ENCODE peak calls at places on chromosomes 1 and 21, in eight cellular contexts. R, S, K, O, Q, W, L and B are unnamed samples.

GRCh38 chr1:109977657-109978378 is 6.7 kb upstream of the AHCYL1 start:
- DNase-seq in S (no peak), O (no peak), L (no peak), Q (no peak), W (no peak), K (peak; percentile 53), R (no peak), B (no peak)

GRCh38 chr1:117239467-117239866 is 28.7 kb upstream of the VTCN1 start:
- DNase-seq in R (no peak), K (no peak), S (no peak), W (no peak), L (no peak), O (no peak), Q (no peak), B (no peak)

GRCh38 chr1:111948209-111949131 is 41.0 kb downstream of the KCND3 start:
- DNase-seq in O (no peak), K (peak; percentile 66), W (no peak), L (no peak), S (peak; percentile 55), Q (peak; percentile 46), R (no peak), B (no peak)

GRCh38 chr1:192732787-192733186 is 76.1 kb upstream of the RGS2 start:
- DNase-seq in O (peak; percentile 28), W (no peak), R (no peak), K (no peak), L (peak; percentile 36), S (no peak), Q (peak; percentile 25), B (no peak)

GRCh38 chr1:226131639-226132038 is 54.9 kb downstream of the ACBD3 start:
- DNase-seq in K (no peak), L (no peak), W (no peak), R (peak; percentile 50), Q (no peak), S (no peak), O (no peak), B (no peak)

GRCh38 chr1:67863637-67864036 is 30.4 kb upstream of the GNG12 start:
- DNase-seq in R (no peak), W (no peak), Q (no peak), L (no peak), O (no peak), S (no peak), K (no peak), B (no peak)

GRCh38 chr1:20634594-20635084 is 1.4 kb downstream of the PINK1 start:
- DNase-seq in R (no peak), S (peak; percentile 81), O (no peak), K (peak; percentile 73), L (no peak), Q (peak; percentile 71), W (peak; percentile 31), B (no peak)

GRCh38 chr1:25019351-25020172 is 89.5 kb upstream of the RUNX3 start:
- DNase-seq in O (no peak), R (no peak), S (no peak), K (no peak), L (no peak), Q (no peak), W (no peak), B (no peak)

GRCh38 chr1:67175713-67176112 is 9.5 kb downstream of the IL23R start:
- DNase-seq in O (no peak), K (no peak), S (no peak), W (no peak), R (no peak), Q (no peak), L (no peak), B (no peak)

GRCh38 chr1:147509786-147510360 is 31.4 kb upstream of the BCL9 start:
- DNase-seq in W (no peak), O (no peak), Q (no peak), R (no peak), K (no peak), L (no peak), S (no peak), B (no peak)

GRCh38 chr1:11397151-11397902 is 81.6 kb upstream of the DISP3 start:
- DNase-seq in L (no peak), K (no peak), W (no peak), Q (no peak), R (no peak), S (no peak), O (no peak), B (no peak)

GRCh38 chr1:168531605-168532345 is 12.0 kb downstream of the XCL2 start:
- DNase-seq in Q (no peak), K (no peak), R (no peak), O (no peak), S (no peak), L (no peak), W (no peak), B (no peak)

GRCh38 chr1:52240592-52240991 is 98.7 kb downstream of the ZFYVE9 start:
- DNase-seq in O (no peak), W (no peak), L (no peak), Q (no peak), S (no peak), K (no peak), R (no peak), B (peak; percentile 28)

GRCh38 chr1:225816643-225817538 is 7.0 kb downstream of the EPHX1 start:
- DNase-seq in L (no peak), W (peak; percentile 45), K (peak; percentile 46), O (no peak), Q (no peak), S (no peak), R (no peak), B (no peak)

GRCh38 chr1:10862743-10863335 is 66.4 kb upstream of the CASZ1 start:
- DNase-seq in L (no peak), W (no peak), S (no peak), K (no peak), R (no peak), O (no peak), Q (no peak), B (no peak)

GRCh38 chr21:28554660-28555475 is 437.8 kb downstream of the LTN1 start:
- DNase-seq in O (no peak), W (no peak), K (peak; percentile 15), R (no peak), Q (no peak), S (peak; percentile 3), L (no peak), B (no peak)

GRCh38 chr1:221284028-221284427 is 404.8 kb downstream of the HLX start:
- DNase-seq in Q (peak; percentile 74), S (no peak), L (peak; percentile 25), R (no peak), O (peak; percentile 15), W (peak; percentile 88), K (peak; percentile 49), B (no peak)

GRCh38 chr1:27668121-27668807 is 3.7 kb downstream of the IFI6 start:
- DNase-seq in O (no peak), S (no peak), Q (no peak), L (no peak), K (no peak), R (no peak), W (no peak), B (no peak)

GRCh38 chr1:27672750-27673112 is 739 bp upstream of the IFI6 start:
- DNase-seq in Q (peak; percentile 14), K (peak; percentile 52), L (no peak), W (peak; percentile 43), R (no peak), S (no peak), O (no peak), B (no peak)

GRCh38 chr1:27668808-27669723 is 2.9 kb downstream of the IFI6 start:
- DNase-seq in W (peak; percentile 61), R (peak; percentile 83), K (peak; percentile 64), O (no peak), S (peak; percentile 78), L (peak; percentile 70), Q (peak; percentile 74), B (no peak)

GRCh38 chr1:27671964-27672749 is at the start of gene IFI6:
- DNase-seq in S (peak; percentile 76), Q (peak; percentile 95), W (peak; percentile 96), K (peak; percentile 98), R (peak; percentile 97), L (peak; percentile 87), O (peak; percentile 79), B (peak; percentile 90)

DNA sequence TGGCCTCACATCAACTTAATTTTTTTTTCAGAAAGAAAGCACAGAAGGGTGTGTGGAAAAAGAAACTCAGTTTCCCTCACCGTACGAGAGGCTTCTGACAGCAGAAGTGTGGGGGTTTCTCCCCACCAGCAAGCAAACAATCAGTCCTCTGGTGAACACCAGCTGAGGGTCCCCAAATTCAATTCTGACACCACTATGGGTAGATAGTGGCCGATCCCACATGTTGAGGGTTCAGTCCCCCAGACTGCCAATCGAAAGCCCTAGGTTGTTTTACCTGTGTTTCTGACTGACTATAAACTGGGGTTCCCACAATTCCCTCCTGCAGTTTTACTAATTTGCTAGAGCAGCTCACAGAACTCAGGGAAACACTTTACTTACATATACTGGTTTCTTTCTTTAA is 2.1 kb downstream of the IFI6 start:
- DNase-seq in O (no peak), S (no peak), Q (no peak), K (no peak), W (no peak), L (no peak), R (no peak), B (no peak)
- H3K4me3 ChIP-seq in O (no peak overlapping the region), S (no peak overlapping the region), Q (no peak overlapping the region), K (no peak overlapping the region), W (no peak overlapping the region), L (no peak overlapping the region), R (no peak overlapping the region), B (no peak overlapping the region)

DNA sequence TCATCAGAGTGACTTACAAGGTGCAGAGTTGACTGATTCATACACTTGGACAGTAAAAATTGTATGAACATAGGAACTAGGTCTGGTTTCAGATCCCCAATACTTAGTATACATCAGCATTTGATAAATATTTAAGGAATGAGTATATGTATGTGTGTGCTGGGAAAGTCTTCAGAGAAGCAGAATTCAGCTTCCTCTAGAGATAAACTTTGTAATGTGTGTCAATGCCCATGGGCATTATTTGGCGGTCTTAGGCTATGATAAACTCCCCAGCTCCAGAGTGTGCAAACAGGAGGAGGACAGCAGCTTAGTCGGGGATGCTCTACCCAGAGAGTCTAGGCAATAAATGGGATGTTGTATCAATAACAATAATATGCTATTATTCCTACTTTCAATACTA is 2.9 kb upstream of the CAMK1G start:
- DNase-seq in S (no peak), R (no peak), K (peak; percentile 31), L (no peak), Q (peak; percentile 45), O (no peak), W (no peak), B (no peak)
- TF ChIP-seq EZH2 in S (no peak), R (no peak), K (no peak), L (no peak), Q (no peak), O (no peak), W (no peak), B (no peak)

GRCh38 chr1:201740609-201741231 is 88.2 kb upstream of the IPO9 start:
- DNase-seq in O (no peak), S (peak; percentile 48), L (peak; percentile 26), R (no peak), W (no peak), Q (no peak), K (peak; percentile 58), B (no peak)
- H3K4me3 ChIP-seq in O (peak overlapping the region; percentile 85), S (peak overlapping the region; percentile 72), L (peak overlapping the region; percentile 95), R (no peak overlapping the region), W (no peak overlapping the region), Q (peak overlapping the region; percentile 79), K (peak overlapping the region; percentile 85), B (no peak overlapping the region)

DNA sequence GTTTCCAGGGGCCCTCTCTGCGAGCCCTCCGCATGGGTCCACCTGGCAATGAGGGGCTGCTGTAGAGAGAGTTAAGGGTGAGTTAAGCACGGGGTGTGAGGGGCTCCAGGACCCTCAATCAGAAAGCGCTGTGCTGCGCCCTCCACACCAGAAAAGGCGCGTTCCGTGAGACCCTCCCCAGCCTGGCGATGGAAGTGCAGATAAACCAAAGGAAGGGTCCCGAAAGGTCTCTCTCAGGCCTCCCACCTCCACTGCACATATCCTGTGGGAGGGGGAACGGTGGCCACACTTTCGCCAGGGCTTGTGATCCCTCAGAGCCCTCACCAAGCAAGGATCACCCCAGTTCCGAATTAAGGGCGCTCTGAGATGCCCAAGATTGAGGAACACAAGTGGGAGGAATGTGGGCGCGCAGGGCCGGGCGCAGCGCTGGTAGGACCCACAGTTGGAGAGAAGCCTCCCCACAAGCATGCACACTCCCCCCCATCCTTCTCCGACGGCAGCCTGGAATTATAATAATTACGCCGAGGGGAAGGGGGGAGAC is 1.1 kb downstream of the WNT3A start:
- DNase-seq in W (no peak), L (no peak), S (no peak), K (no peak), R (no peak), O (no peak), Q (no peak), B (no peak)
- TF ChIP-seq EZH2 in W (no peak), L (no peak), S (peak; percentile 99), K (no peak), R (no peak), O (no peak), Q (no peak), B (no peak)